ENCODE peak calls at places on chromosomes 7 and 10, in six cellular contexts. I is Peyer's patch, H is mammary epithelial cell, Y is fibroblast of pulmonary artery, N is cardiac muscle cell, F is endothelial cell. B is an unnamed sample.

GRCh38 chr7:43619213-43620012 is 36.5 kb downstream of the STK17A start:
- DNase-seq in F (no peak), N (no peak), H (no peak), I (no peak), Y (no peak), B (no peak)

GRCh38 chr7:43117025-43117424 is 4.6 kb downstream of the HECW1 start:
- DNase-seq in N (no peak), I (no peak), Y (no peak), H (no peak), F (no peak), B (no peak)

GRCh38 chr10:7260912-7261700 is 149.7 kb downstream of the SFMBT2 start:
- DNase-seq in Y (peak), F (no peak), N (no peak), H (no peak), I (no peak), B (no peak)

GRCh38 chr7:30142710-30143109 is 7.9 kb downstream of the MTURN start:
- DNase-seq in H (peak), Y (peak), I (no peak), N (no peak), F (no peak), B (no peak)

GRCh38 chr7:140526214-140526613 is 46.9 kb upstream of the MKRN1 start:
- DNase-seq in F (no peak), H (no peak), I (no peak), N (no peak), Y (no peak), B (peak)

GRCh38 chr10:128018236-128018635 is 108.0 kb downstream of the MKI67 start:
- DNase-seq in H (no peak), F (no peak), I (no peak), N (no peak), Y (peak), B (no peak)

GRCh38 chr7:103866919-103867318 is 122.5 kb downstream of the RELN start:
- DNase-seq in H (no peak), F (no peak), N (no peak), Y (no peak), I (no peak), B (no peak)

GRCh38 chr10:79404231-79404609 is 41.2 kb downstream of the ZCCHC24 start:
- DNase-seq in H (peak), I (peak), N (peak), Y (peak), F (peak), B (no peak)

GRCh38 chr7:84139986-84140729 is 54.4 kb downstream of the SEMA3A start:
- DNase-seq in N (no peak), H (no peak), I (no peak), F (no peak), Y (peak), B (no peak)

GRCh38 chr10:64102264-64102633 is 581.0 kb downstream of the REEP3 start:
- DNase-seq in F (no peak), I (no peak), H (no peak), N (no peak), Y (no peak), B (no peak)

GRCh38 chr10:96168546-96168945 is 38.4 kb downstream of the ZNF518A start:
- DNase-seq in Y (no peak), F (no peak), H (no peak), N (no peak), I (no peak), B (no peak)

GRCh38 chr10:97185326-97186058 is at the start of gene SLIT1:
- DNase-seq in N (peak), F (peak), H (no peak), I (no peak), Y (no peak), B (peak)

GRCh38 chr10:49217645-49218044 is 29.5 kb upstream of the TMEM273 start:
- DNase-seq in H (no peak), F (no peak), I (no peak), N (no peak), Y (no peak), B (no peak)

GRCh38 chr10:19719320-19719719 is 96.9 kb upstream of the PLXDC2 start:
- DNase-seq in I (no peak), H (no peak), N (no peak), Y (peak), F (no peak), B (no peak)

GRCh38 chr7:2354173-2355078 is at the start of gene EIF3B:
- DNase-seq in H (peak), N (peak), Y (peak), I (peak), F (peak), B (peak)

GRCh38 chr7:64308019-64308275 is 5.8 kb upstream of the ZNF736 start:
- DNase-seq in N (no peak), Y (no peak), I (no peak), H (no peak), F (no peak), B (no peak)

GRCh38 chr10:12195281-12195602 is 449 bp downstream of the NUDT5 start:
- DNase-seq in N (peak), Y (no peak), I (no peak), H (no peak), F (no peak), B (no peak)

GRCh38 chr7:8440670-8441069 is 7.3 kb downstream of the NXPH1 start:
- DNase-seq in Y (no peak), F (no peak), N (no peak), H (no peak), I (no peak), B (no peak)

GRCh38 chr7:94375167-94375566 is 19.5 kb upstream of the COL1A2 start:
- DNase-seq in I (peak), H (no peak), F (peak), N (peak), Y (peak), B (peak)

GRCh38 chr7:5629941-5630340 is 151.5 kb downstream of the RNF216 start:
- DNase-seq in H (peak), F (no peak), Y (peak), I (no peak), N (no peak), B (no peak)

GRCh38 chr10:108375691-108376090 is 1211.2 kb upstream of the SORCS1 start:
- DNase-seq in N (no peak), F (no peak), H (peak), I (no peak), Y (peak), B (no peak)

GRCh38 chr10:86961481-86962091 is 3.2 kb downstream of the SNCG start:
- DNase-seq in I (peak), H (peak), F (no peak), Y (no peak), N (no peak), B (no peak)

GRCh38 chr10:72009062-72009429 is 44.9 kb downstream of the CHST3 start:
- DNase-seq in H (peak), I (no peak), F (no peak), Y (no peak), N (no peak), B (no peak)

GRCh38 chr10:33252794-33253203 is 81.7 kb downstream of the NRP1 start:
- DNase-seq in Y (peak), F (no peak), H (peak), N (no peak), I (no peak), B (no peak)

GRCh38 chr10:101961591-101962498 is 94.1 kb downstream of the ARMH3 start:
- DNase-seq in F (no peak), Y (peak), H (no peak), N (no peak), I (no peak), B (peak)

GRCh38 chr7:115054478-115055122 is 132.7 kb downstream of the MDFIC start:
- DNase-seq in I (no peak), Y (no peak), F (no peak), N (no peak), H (no peak), B (no peak)

GRCh38 chr10:16954280-16955030 is 137.2 kb upstream of the RSU1 start:
- DNase-seq in Y (no peak), F (peak), H (no peak), I (no peak), N (no peak), B (no peak)

GRCh38 chr10:73889014-73889413 is 14.7 kb upstream of the CAMK2G start:
- DNase-seq in N (no peak), F (no peak), Y (peak), H (peak), I (peak), B (no peak)

GRCh38 chr7:99010281-99010680 is 131.9 kb downstream of the TRRAP start:
- DNase-seq in N (no peak), I (no peak), H (no peak), Y (no peak), F (no peak), B (no peak)

GRCh38 chr10:23399701-23400144 is 39.2 kb upstream of the OTUD1 start:
- DNase-seq in Y (peak), H (peak), I (no peak), N (peak), F (no peak), B (no peak)

GRCh38 chr10:124867304-124867703 is 65.7 kb downstream of the ABRAXAS2 start:
- DNase-seq in N (no peak), H (no peak), I (no peak), Y (no peak), F (no peak), B (no peak)
- TF ChIP-seq CTCF in N (no peak), H (no peak), I (no peak), Y (no peak), F (no peak), B (no peak)

GRCh38 chr7:151125459-151125834 is 39.2 kb downstream of the AGAP3 start:
- DNase-seq in F (peak), Y (no peak), N (peak), H (no peak), I (no peak), B (peak)
- TF ChIP-seq CTCF in F (no peak), Y (no peak), N (peak), H (no peak), I (peak), B (no peak)

DNA sequence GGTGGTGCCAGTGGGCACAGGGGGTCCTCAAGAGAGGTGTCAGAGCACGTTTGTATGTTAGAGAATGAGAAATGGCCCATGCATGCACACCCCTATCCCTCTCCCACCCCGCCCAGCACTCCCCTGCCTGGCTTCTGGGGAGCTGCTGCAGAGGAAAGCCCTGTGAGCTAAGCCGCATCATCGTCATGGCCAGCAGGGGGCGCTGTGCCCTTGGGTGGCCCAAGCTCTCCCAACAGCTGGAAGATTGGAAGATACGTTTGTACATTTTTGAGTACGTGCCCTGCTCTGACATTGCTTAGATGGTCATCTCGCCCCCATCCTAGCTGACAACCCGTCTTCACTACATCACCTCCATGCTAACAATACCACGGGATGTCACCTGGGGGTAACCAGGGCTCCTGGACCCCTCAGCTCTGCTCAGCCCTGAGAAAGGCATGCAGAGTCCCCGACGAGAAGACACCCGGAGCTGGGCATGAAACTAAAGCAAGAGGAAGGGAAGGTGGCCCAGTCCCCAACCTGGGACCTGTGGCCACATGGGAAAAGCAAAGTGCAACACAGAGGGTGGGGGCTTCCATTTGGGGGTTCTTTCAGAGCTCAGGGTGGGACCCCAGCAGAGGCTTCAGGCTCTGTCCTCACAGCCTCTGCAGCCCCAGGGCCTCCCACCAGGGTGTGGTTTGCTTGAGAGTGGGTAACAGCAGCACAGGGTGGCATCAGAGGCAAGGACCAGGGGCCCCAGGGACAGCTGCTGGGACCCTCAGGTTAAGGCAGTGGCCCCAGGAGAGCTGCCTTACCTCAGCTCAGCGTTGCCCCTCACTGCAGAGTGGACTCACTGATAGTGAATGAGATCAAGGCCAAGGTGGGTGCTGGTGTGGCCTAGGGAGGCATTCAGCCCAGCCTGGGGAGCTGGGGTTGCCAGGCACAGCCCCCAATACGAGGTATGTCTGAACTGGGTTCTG is 136.6 kb downstream of the PTPN20 start:
- DNase-seq in F (peak), Y (peak), I (peak), H (peak), N (peak), B (peak)
- TF ChIP-seq CTCF in F (peak), Y (peak), I (peak), H (peak), N (peak), B (peak)

GRCh38 chr10:114526497-114527238 is 122.4 kb upstream of the AFAP1L2 start:
- DNase-seq in Y (peak), I (peak), H (peak), N (peak), F (peak), B (peak)
- TF ChIP-seq CTCF in Y (no peak), I (no peak), H (no peak), N (peak), F (no peak), B (no peak)

GRCh38 chr7:44981035-44981706 is 2.4 kb upstream of the MYO1G start:
- DNase-seq in F (no peak), N (no peak), Y (no peak), I (no peak), H (no peak), B (no peak)
- TF ChIP-seq CTCF in F (no peak), N (no peak), Y (no peak), I (no peak), H (no peak), B (no peak)

GRCh38 chr10:18254692-18255091 is 114.5 kb downstream of the CACNB2 start:
- DNase-seq in N (no peak), H (no peak), I (no peak), F (no peak), Y (no peak), B (no peak)
- TF ChIP-seq CTCF in N (no peak), H (no peak), I (no peak), F (no peak), Y (no peak), B (no peak)

GRCh38 chr10:133277277-133277992 is 767 bp upstream of the ADAM8 start:
- DNase-seq in F (no peak), N (no peak), Y (no peak), I (no peak), H (no peak), B (no peak)
- TF ChIP-seq CTCF in F (no peak), N (no peak), Y (no peak), I (no peak), H (no peak), B (no peak)

B was measured in nephron progenitor cell.